ENCODE peak calls at places on chromosomes 13 and 19, in seven cellular contexts. F is esophagus muscularis mucosa, U is A549, R is sigmoid colon, X is stomach, I is HepG2, B is ovary. L is an unnamed sample.

GRCh38 chr19:33177417-33177976 is 16.6 kb upstream of the LRP3 start:
- DNase-seq in F (no peak), U (peak), R (peak), X (no peak), I (peak), B (no peak), L (no peak)

GRCh38 chr13:64529874-64530485 is 2700.2 kb downstream of the PCDH9 start:
- DNase-seq in F (no peak), U (peak), R (no peak), X (no peak), I (peak), B (no peak), L (no peak)

GRCh38 chr13:100657881-100658315 is 16.7 kb downstream of the TMTC4 start:
- DNase-seq in F (no peak), U (no peak), R (no peak), X (no peak), I (no peak), B (no peak), L (no peak)

GRCh38 chr13:99028890-99029289 is 51.0 kb upstream of the DOCK9 start:
- DNase-seq in F (peak), U (peak), R (no peak), X (no peak), I (no peak), B (no peak), L (no peak)

GRCh38 chr19:2557093-2557440 is 81.1 kb downstream of the GADD45B start:
- DNase-seq in F (no peak), U (no peak), R (peak), X (no peak), I (no peak), B (peak), L (no peak)

GRCh38 chr19:29539668-29540067 is 13.9 kb downstream of the VSTM2B start:
- DNase-seq in F (no peak), U (no peak), R (peak), X (no peak), I (no peak), B (peak), L (no peak)

GRCh38 chr13:30181856-30182651 is 125.3 kb downstream of the KATNAL1 start:
- DNase-seq in F (peak), U (no peak), R (no peak), X (no peak), I (no peak), B (no peak), L (no peak)

GRCh38 chr13:107650081-107650701 is 565.1 kb downstream of the LIG4 start:
- DNase-seq in F (no peak), U (peak), R (no peak), X (peak), I (peak), B (peak), L (peak)

GRCh38 chr13:63843766-63844699 is 2428.4 kb upstream of the PCDH20 start:
- DNase-seq in F (no peak), U (no peak), R (no peak), X (no peak), I (no peak), B (no peak), L (no peak)

GRCh38 chr19:41705393-41706174 is 2.8 kb upstream of the CEACAM5 start:
- DNase-seq in F (no peak), U (peak), R (no peak), X (no peak), I (no peak), B (no peak), L (no peak)

GRCh38 chr13:97030705-97031452 is 36.6 kb upstream of the OXGR1 start:
- DNase-seq in F (no peak), U (peak), R (no peak), X (no peak), I (peak), B (no peak), L (no peak)

GRCh38 chr19:51036519-51036918 is 1.7 kb upstream of the KLK12 start:
- DNase-seq in F (no peak), U (no peak), R (peak), X (no peak), I (no peak), B (no peak), L (no peak)

GRCh38 chr13:98026457-98026857 is 73.0 kb downstream of the IPO5 start:
- DNase-seq in F (peak), U (peak), R (no peak), X (no peak), I (peak), B (no peak), L (no peak)

GRCh38 chr13:66780814-66781213 is 449.3 kb downstream of the PCDH9 start:
- DNase-seq in F (no peak), U (peak), R (no peak), X (no peak), I (no peak), B (no peak), L (no peak)

GRCh38 chr13:112900691-112901091 is 68.3 kb upstream of the MCF2L start:
- DNase-seq in F (no peak), U (no peak), R (peak), X (no peak), I (no peak), B (no peak), L (no peak)

GRCh38 chr19:46191972-46192371 is 37.6 kb upstream of the IGFL1 start:
- DNase-seq in F (no peak), U (no peak), R (no peak), X (no peak), I (no peak), B (no peak), L (no peak)

GRCh38 chr19:49142866-49143335 is 12.3 kb downstream of the HRC start:
- DNase-seq in F (no peak), U (peak), R (peak), X (peak), I (no peak), B (peak), L (peak)

GRCh38 chr13:93280688-93281087 is 54.1 kb downstream of the GPC6 start:
- DNase-seq in F (no peak), U (no peak), R (no peak), X (no peak), I (no peak), B (no peak), L (no peak)

GRCh38 chr19:51944798-51945552 is 17.7 kb downstream of the ZNF613 start:
- DNase-seq in F (no peak), U (no peak), R (no peak), X (no peak), I (no peak), B (no peak), L (no peak)

GRCh38 chr13:109600078-109600477 is 186.3 kb downstream of the IRS2 start:
- DNase-seq in F (no peak), U (no peak), R (no peak), X (no peak), I (no peak), B (no peak), L (no peak)
- TF ChIP-seq EP300 in F (no peak), U (no peak), R (no peak), X (no peak), I (no peak), B (no peak), L (no peak)

GRCh38 chr19:30602661-30603322 is 230.6 kb downstream of the ZNF536 start:
- DNase-seq in F (peak), U (no peak), R (no peak), X (no peak), I (no peak), B (no peak), L (no peak)

GRCh38 chr19:30606114-30607050 is 234.2 kb downstream of the ZNF536 start:
- DNase-seq in F (peak), U (no peak), R (no peak), X (no peak), I (no peak), B (no peak), L (no peak)

GRCh38 chr19:30604657-30605056 is 232.5 kb downstream of the ZNF536 start:
- DNase-seq in F (peak), U (no peak), R (no peak), X (no peak), I (no peak), B (no peak), L (no peak)

GRCh38 chr19:30608471-30608870 is 236.3 kb downstream of the ZNF536 start:
- DNase-seq in F (peak), U (no peak), R (no peak), X (no peak), I (no peak), B (no peak), L (no peak)

DNA sequence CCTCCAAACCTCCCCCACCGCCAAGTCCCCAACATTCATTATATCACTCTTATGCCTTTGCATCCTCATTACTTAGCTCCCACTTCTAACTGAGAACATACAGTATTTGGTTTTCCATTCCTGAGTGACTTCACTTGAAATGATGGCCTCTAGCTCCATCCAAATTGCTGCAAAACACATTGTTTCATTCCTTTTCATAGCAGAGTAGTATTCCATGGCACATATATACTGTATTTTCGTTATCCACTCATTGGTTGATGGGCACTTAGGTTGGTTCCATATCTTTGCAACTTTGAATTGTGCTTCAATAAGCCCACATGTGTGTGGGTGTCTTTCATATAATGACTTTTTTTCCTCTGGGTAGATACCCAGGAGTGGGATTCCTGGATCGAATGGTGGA is 233.1 kb downstream of the ZNF536 start:
- DNase-seq in F (peak), U (no peak), R (no peak), X (no peak), I (no peak), B (no peak), L (no peak)
- H3K4me3 ChIP-seq in F (no peak), U (no peak), R (no peak), X (no peak), I (no peak), B (no peak), L (no peak)

GRCh38 chr19:13794752-13795589 is at the start of gene ZSWIM4:
- DNase-seq in F (peak), U (peak), R (peak), X (peak), I (peak), B (peak), L (peak)
- TF ChIP-seq EP300 in F (no peak), U (no peak), R (no peak), X (no peak), I (no peak), B (no peak), L (peak)

GRCh38 chr19:47704656-47705055 is 8.6 kb upstream of the EHD2 start:
- DNase-seq in F (no peak), U (no peak), R (no peak), X (no peak), I (no peak), B (no peak), L (no peak)
- H3K4me3 ChIP-seq in F (no peak), U (no peak), R (no peak), X (no peak), I (no peak), B (no peak), L (no peak)

GRCh38 chr19:13163609-13164364 is 13.6 kb downstream of the IER2 start:
- DNase-seq in F (peak), U (peak), R (peak), X (peak), I (peak), B (peak), L (peak)

GRCh38 chr19:13162749-13163608 is 12.8 kb downstream of the IER2 start:
- DNase-seq in F (peak), U (peak), R (peak), X (peak), I (peak), B (peak), L (peak)

GRCh38 chr19:13160557-13160956 is 10.3 kb downstream of the IER2 start:
- DNase-seq in F (no peak), U (peak), R (no peak), X (no peak), I (no peak), B (no peak), L (no peak)

GRCh38 chr19:13165091-13165997 is 15.1 kb downstream of the IER2 start:
- DNase-seq in F (no peak), U (peak), R (no peak), X (no peak), I (no peak), B (no peak), L (no peak)

GRCh38 chr19:13164370-13165090 is 14.3 kb downstream of the IER2 start:
- DNase-seq in F (no peak), U (peak), R (peak), X (peak), I (peak), B (peak), L (no peak)
- TF ChIP-seq EP300 in F (peak), U (no peak), R (no peak), X (no peak), I (peak), B (no peak), L (peak)

DNA sequence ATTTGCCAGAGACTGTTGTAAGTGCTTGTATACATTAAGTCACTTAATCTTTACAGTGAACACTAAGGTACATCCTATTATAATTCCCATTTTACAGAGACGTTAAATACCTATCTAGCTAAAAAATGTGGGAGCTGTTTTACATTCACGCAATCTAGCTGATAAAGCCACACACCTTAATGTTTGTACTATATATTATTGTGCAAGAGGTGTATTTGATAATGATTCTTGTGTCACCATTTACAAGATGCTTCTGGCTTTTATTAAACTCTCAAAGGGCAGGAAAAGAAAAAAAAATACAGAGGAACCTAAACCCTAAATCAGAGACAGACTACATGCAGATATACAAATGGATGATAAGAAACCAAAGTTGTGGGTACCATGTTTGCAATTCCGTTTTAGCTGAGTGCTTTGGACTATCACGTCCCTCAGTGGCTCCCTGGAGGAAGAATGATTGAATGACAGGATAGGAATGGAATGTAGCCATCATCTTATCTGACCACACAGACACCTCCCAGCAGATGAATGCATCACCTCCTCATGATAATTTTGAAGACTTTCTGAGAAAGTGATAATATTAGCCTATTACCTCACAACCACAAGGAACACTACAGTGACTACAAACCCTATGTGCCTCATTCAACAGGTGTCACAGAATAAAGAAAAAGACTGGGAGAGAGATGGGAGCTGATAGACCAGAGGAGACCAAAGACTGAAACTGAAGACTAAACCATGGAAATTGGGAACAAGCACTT is 230.5 kb upstream of the SERP2 start:
- DNase-seq in F (no peak), U (peak), R (no peak), X (no peak), I (no peak), B (no peak), L (no peak)
- H3K4me3 ChIP-seq in F (peak), U (peak), R (peak), X (peak), I (no peak), B (peak), L (peak)

DNA sequence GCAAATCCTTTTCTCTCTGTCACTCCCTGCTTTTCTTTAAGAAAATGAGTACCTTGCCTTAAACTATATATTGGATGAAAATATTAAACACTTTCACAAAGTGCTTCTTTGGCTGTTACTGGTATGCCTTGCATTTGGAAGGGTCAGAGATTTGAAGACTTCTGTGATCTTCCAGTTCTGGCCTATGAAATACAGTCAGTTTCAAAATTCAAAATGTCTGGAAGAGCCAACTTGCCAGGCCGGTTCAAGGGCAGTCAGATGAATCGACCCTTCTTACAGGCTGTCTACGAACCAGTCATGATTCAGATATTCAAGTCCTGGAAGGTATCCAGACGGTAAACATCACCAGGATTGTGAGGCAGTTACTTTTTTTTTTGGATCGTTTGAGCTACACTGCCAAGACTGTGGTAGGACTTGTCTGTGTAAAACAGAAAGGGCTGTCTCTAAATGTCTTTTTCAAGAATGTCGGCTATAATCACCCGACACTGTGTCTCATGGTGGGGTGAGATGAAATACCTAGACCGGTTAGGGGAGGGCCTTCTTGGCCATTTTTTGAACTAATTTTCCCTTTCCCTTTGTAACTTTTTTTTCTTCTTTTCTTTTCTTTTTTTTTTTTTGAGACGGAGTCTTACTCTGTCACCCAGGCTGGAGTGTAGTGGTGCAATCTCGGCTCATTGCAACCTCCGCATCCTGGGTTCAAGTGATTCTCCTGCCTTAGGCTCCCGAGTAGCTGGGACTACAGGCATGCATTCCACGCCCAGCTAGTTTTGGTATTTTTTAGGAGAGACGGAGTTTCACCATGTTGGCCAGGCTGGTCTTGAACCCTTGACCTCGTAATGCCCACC is 11.2 kb downstream of the ACTN4 start:
- DNase-seq in F (no peak), U (peak), R (peak), X (peak), I (peak), B (no peak), L (no peak)
- TF ChIP-seq EP300 in F (no peak), U (peak), R (no peak), X (no peak), I (peak), B (no peak), L (no peak)

GRCh38 chr19:4338441-4339350 is at the start of gene STAP2:
- DNase-seq in F (no peak), U (no peak), R (no peak), X (peak), I (peak), B (no peak), L (no peak)
- H3K4me3 ChIP-seq in F (peak), U (no peak), R (peak), X (peak), I (peak), B (peak), L (peak)